ENCODE peak calls at places on chromosomes 3 and 15, in nine cellular contexts. G is A549, N is OCI-LY7, Z is heart left ventricle, Q is WERI-Rb-1, T is lower lobe of right lung, F is HFFc6, C is cardiac fibroblast, X is activated B cell treated with CpG ODN at 0.5 μM for 24 hours. P is an unnamed sample.
A peak's percentile ranks its signal among the peaks of the same experiment; 100 is the strongest.

GRCh38 chr3:142999881-143000280 is 1.5 kb upstream of the U2SURP start:
- DNase-seq in G (no peak), N (no peak), Z (no peak), Q (peak; percentile 33), T (no peak), F (no peak), C (peak; percentile 14), X (no peak), P (no peak)

GRCh38 chr3:132117642-132118041 is 82.8 kb upstream of the CPNE4 start:
- DNase-seq in G (no peak), N (no peak), Z (no peak), Q (no peak), T (no peak), F (no peak), C (peak; percentile 13), X (no peak), P (no peak)

GRCh38 chr15:66937588-66937987 is 127.8 kb upstream of the SMAD3 start:
- DNase-seq in G (no peak), N (no peak), Z (no peak), Q (no peak), T (no peak), F (no peak), C (no peak), X (no peak), P (no peak)

GRCh38 chr3:113251817-113252216 is 40.5 kb downstream of the BOC start:
- DNase-seq in G (no peak), N (peak; percentile 2), Z (no peak), Q (no peak), T (no peak), F (no peak), C (no peak), X (no peak), P (no peak)

GRCh38 chr3:140441006-140441405 is 236.9 kb upstream of the TRIM42 start:
- DNase-seq in G (peak; percentile 11), N (no peak), Z (peak; percentile 39), Q (no peak), T (no peak), F (no peak), C (peak; percentile 80), X (no peak), P (no peak)

GRCh38 chr3:161028485-161029018 is 76.6 kb downstream of the B3GALNT1 start:
- DNase-seq in G (no peak), N (no peak), Z (no peak), Q (no peak), T (no peak), F (no peak), C (no peak), X (no peak), P (no peak)

GRCh38 chr3:124812291-124813265 is 74.6 kb downstream of the ITGB5 start:
- DNase-seq in G (peak; percentile 91), N (no peak), Z (peak; percentile 83), Q (no peak), T (no peak), F (peak; percentile 86), C (peak; percentile 98), X (no peak), P (peak; percentile 89)

GRCh38 chr15:101537681-101538080 is 48.2 kb upstream of the PCSK6 start:
- DNase-seq in G (no peak), N (no peak), Z (no peak), Q (no peak), T (no peak), F (no peak), C (no peak), X (no peak), P (no peak)

GRCh38 chr3:14208977-14209394 is 30.4 kb downstream of the LSM3 start:
- DNase-seq in G (no peak), N (no peak), Z (no peak), Q (no peak), T (no peak), F (peak; percentile 30), C (no peak), X (no peak), P (no peak)

GRCh38 chr3:22366781-22367180 is 615.8 kb upstream of the ZNF385D start:
- DNase-seq in G (no peak), N (no peak), Z (no peak), Q (no peak), T (no peak), F (no peak), C (no peak), X (no peak), P (no peak)

GRCh38 chr3:184570501-184570900 is 8.9 kb downstream of the EPHB3 start:
- DNase-seq in G (no peak), N (no peak), Z (no peak), Q (no peak), T (no peak), F (no peak), C (no peak), X (no peak), P (no peak)

GRCh38 chr3:111434941-111435622 is 106.9 kb upstream of the CD96 start:
- DNase-seq in G (no peak), N (no peak), Z (no peak), Q (no peak), T (no peak), F (no peak), C (no peak), X (no peak), P (no peak)

GRCh38 chr3:27105904-27106303 is 263.3 kb downstream of the NEK10 start:
- DNase-seq in G (no peak), N (no peak), Z (no peak), Q (peak; percentile 56), T (no peak), F (no peak), C (no peak), X (no peak), P (no peak)

GRCh38 chr3:23913873-23914743 is 2.7 kb downstream of the NKIRAS1 start:
- DNase-seq in G (no peak), N (no peak), Z (no peak), Q (no peak), T (no peak), F (no peak), C (no peak), X (no peak), P (no peak)

DNA sequence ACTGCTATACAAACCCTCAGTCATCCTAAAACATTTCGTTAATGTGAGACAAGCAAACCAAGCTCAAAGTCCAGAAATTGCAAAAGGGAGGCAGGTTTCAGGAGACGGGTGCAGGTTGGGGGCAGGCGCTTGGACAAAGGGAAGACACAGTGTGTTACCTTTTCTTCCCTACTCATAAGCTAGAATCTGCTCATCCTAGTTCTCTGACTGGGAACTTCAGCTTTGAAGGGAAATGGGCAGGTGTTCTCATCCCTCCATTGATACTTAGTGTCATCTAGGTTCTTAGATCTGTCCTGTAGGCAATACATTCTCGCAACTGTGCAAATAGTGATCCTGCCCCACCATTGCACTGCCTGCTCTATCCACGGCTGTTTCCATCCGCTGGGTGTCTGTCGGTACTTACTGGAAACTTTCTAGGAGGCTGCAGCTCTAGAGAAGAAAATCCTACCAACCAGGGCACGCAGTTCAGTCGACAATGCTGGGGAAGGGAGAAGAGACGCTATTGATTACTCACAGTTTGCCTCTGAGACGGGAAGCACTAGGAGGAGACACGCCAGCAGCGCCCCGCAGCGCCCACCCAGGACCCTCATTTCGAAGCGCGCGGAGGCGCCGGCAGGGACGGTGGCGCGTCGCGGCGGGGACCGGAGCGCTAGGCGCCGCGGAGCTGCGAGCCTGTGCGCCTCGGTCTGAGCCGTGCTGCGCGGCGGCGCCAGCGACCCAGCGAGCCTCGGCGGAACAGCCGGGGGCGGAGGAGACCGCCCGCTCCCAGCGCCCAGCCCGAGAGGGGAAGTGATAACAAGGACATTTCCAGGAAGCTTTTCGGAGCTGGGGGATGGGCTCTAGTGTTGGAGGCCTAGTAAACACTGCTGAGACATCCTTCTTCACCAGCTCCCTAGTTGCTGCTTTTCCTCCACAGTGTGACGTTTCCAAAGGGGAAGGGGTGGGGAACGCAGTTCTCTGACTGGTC is at the start of gene PROS1:
- DNase-seq in G (peak; percentile 75), N (peak; percentile 58), Z (peak; percentile 92), Q (peak; percentile 83), T (peak; percentile 88), F (peak; percentile 44), C (peak; percentile 83), X (peak; percentile 38), P (peak; percentile 91)
- TF ChIP-seq CTCF in G (peak; percentile 11), N (peak; percentile 23), Z (no peak), Q (peak; percentile 26), T (no peak), F (peak; percentile 10), C (no peak), X (no peak), P (peak; percentile 14)

DNA sequence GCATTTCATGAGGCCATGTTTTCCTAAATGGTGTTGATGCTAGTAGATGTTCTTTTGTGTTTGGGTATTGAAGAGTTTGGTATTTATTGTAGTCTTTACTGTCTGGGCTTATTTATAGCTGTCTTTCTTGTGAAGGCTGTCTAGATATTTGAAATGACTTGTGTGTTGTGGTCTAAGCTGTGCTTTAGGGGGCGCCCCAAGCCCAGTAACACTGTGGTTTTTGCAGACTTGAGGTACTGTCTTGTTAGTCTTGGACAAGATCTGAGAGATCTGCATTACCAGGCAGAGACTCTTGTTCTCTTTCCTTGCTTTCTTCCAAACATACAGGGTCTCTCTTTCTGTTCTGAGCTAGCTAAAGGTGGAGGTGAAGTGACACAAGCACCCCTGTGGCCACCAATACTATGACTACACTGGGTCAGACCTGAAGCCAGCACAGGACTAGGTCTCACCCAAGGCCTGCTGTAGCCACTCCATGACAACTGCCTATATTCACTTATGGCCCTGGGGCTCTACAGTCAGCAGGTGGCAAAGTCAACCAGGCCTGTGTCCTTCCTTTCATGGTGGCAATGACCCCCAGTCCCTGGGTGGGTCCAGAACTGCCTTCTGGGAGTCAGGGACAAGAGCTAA is 152.1 kb upstream of the TBC1D5 start:
- DNase-seq in G (peak; percentile 62), N (peak; percentile 76), Z (no peak), Q (peak; percentile 66), T (peak; percentile 50), F (peak; percentile 53), C (peak; percentile 80), X (no peak), P (no peak)
- TF ChIP-seq CTCF in G (peak; percentile 40), N (peak; percentile 86), Z (no peak), Q (peak; percentile 66), T (no peak), F (peak; percentile 78), C (peak; percentile 58), X (no peak), P (peak; percentile 54)

GRCh38 chr3:11509175-11510000 is 134.3 kb downstream of the VGLL4 start:
- DNase-seq in G (peak; percentile 33), N (peak; percentile 11), Z (peak; percentile 78), Q (peak; percentile 38), T (peak; percentile 67), F (peak; percentile 82), C (peak; percentile 89), X (no peak), P (no peak)
- TF ChIP-seq CTCF in G (no peak), N (no peak), Z (no peak), Q (no peak), T (peak; percentile 14), F (peak; percentile 21), C (peak; percentile 15), X (no peak), P (peak; percentile 35)

DNA sequence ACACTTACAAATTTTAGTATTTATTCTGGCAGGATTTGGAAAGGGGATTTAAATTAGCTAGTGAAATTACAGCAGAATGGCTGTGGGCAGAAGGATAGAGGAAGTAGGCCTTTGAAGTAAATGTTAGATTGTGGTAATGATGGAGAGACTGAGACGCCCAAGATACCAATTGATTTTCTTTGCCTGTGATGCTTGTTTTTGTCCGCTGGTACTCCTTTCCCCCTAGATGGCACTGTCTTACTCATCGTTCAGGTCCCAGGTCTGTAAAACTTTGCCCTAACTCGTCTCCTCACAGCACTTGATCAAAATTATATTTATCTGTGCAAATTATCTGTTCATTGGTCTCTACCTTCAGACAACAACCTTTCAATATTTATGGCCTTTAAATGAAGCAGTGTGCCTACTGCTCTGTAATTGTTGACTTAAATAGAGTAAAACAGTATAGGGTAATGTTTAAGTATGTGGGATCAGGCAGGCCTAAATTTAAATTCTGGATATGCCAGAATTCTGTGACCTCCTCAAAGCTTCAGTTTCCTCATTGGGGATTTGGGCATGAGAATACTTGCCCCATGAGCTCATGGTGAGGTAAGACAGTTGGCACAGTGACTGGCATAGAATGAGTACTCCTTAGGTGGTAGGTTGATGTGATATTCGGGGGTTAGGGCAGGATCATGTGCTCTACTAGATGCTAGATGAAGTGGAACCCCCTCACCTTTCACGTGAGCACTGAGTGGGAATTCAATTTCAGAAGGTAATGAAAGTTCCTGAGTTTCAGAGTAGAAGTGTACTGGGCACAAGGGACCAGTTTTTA is 14.7 kb downstream of the ARL8B start:
- DNase-seq in G (peak; percentile 48), N (peak; percentile 83), Z (no peak), Q (no peak), T (no peak), F (peak; percentile 20), C (peak; percentile 37), X (no peak), P (no peak)
- TF ChIP-seq CTCF in G (peak; percentile 42), N (peak; percentile 92), Z (peak; percentile 33), Q (peak; percentile 36), T (peak; percentile 19), F (peak; percentile 65), C (peak; percentile 34), X (peak; percentile 29), P (peak; percentile 55)